ENCODE peak calls at places on chromosomes 6 and 20, in six cellular contexts. S is H1, X is right lobe of liver, D is A549, Y is heart left ventricle, K is GM12892. L is an unnamed sample.

GRCh38 chr6:18119236-18119635 is 3.2 kb downstream of the NHLRC1 start:
- DNase-seq in K (no peak), S (no peak), X (no peak), Y (no peak), D (no peak), L (no peak)

GRCh38 chr6:119128252-119128912 is 49.9 kb upstream of the FAM184A start:
- DNase-seq in S (no peak), X (no peak), D (no peak), K (no peak), Y (no peak), L (no peak)

GRCh38 chr20:1861347-1861987 is 33.7 kb upstream of the SIRPA start:
- DNase-seq in X (no peak), K (no peak), D (no peak), Y (no peak), S (no peak), L (no peak)

GRCh38 chr6:145147559-145147958 is 587.8 kb downstream of the EPM2A start:
- DNase-seq in S (no peak), X (no peak), D (no peak), K (no peak), Y (no peak), L (no peak)

GRCh38 chr6:27178001-27178730 is 69.3 kb upstream of the PRSS16 start:
- DNase-seq in K (no peak), X (peak), S (no peak), D (peak), Y (peak), L (no peak)

GRCh38 chr6:138601128-138601527 is 101.8 kb upstream of the NHSL1 start:
- DNase-seq in Y (no peak), S (no peak), D (no peak), K (no peak), X (no peak), L (no peak)

GRCh38 chr6:130365166-130366010 is 429 bp upstream of the TMEM200A start:
- DNase-seq in K (peak), X (no peak), D (peak), Y (peak), S (peak), L (no peak)

GRCh38 chr6:52341861-52342260 is 20.1 kb upstream of the PAQR8 start:
- DNase-seq in K (no peak), D (no peak), S (no peak), X (no peak), Y (no peak), L (no peak)

GRCh38 chr6:225121-225721 is 67.1 kb upstream of the DUSP22 start:
- DNase-seq in K (no peak), D (no peak), X (no peak), Y (peak), S (no peak), L (no peak)

GRCh38 chr6:12587096-12587495 is 129.5 kb upstream of the PHACTR1 start:
- DNase-seq in S (no peak), Y (no peak), X (no peak), D (no peak), K (no peak), L (no peak)

GRCh38 chr6:106125925-106126435 is 39.8 kb downstream of the PRDM1 start:
- DNase-seq in K (no peak), Y (no peak), S (no peak), X (no peak), D (no peak), L (no peak)

GRCh38 chr20:19022118-19022575 is 190.3 kb upstream of the SLC24A3 start:
- DNase-seq in D (no peak), Y (no peak), K (no peak), X (no peak), S (peak), L (no peak)

GRCh38 chr6:42710316-42710715 is 12.1 kb downstream of the PRPH2 start:
- DNase-seq in D (no peak), X (no peak), S (no peak), K (no peak), Y (no peak), L (no peak)

GRCh38 chr6:56491606-56492328 is 150.9 kb downstream of the DST start:
- DNase-seq in Y (peak), S (no peak), D (no peak), K (no peak), X (no peak), L (no peak)

GRCh38 chr6:69427882-69428281 is 368.9 kb downstream of the LMBRD1 start:
- DNase-seq in X (no peak), D (no peak), K (no peak), S (no peak), Y (no peak), L (no peak)

GRCh38 chr6:1424306-1424927 is 35.0 kb downstream of the FOXF2 start:
- DNase-seq in Y (no peak), K (peak), S (peak), X (peak), D (peak), L (peak)

GRCh38 chr6:72425003-72425681 is 196.7 kb upstream of the KCNQ5 start:
- DNase-seq in X (no peak), Y (no peak), K (no peak), S (no peak), D (no peak), L (no peak)

GRCh38 chr20:62885808-62886708 is 24.4 kb upstream of the TCFL5 start:
- DNase-seq in K (no peak), Y (no peak), D (no peak), S (no peak), X (no peak), L (no peak)

GRCh38 chr20:31568773-31569162 is 36.3 kb upstream of the ID1 start:
- DNase-seq in X (no peak), K (no peak), Y (no peak), S (peak), D (no peak), L (no peak)

GRCh38 chr20:51513545-51513944 is 29.0 kb downstream of the NFATC2 start:
- DNase-seq in X (no peak), D (no peak), K (no peak), Y (no peak), S (no peak), L (no peak)

GRCh38 chr6:44512868-44513641 is 125.5 kb downstream of the CDC5L start:
- DNase-seq in K (no peak), S (peak), D (no peak), X (no peak), Y (no peak), L (no peak)

GRCh38 chr6:28653876-28654275 is 128.2 kb downstream of the GPX5 start:
- DNase-seq in K (no peak), S (no peak), D (no peak), X (no peak), Y (no peak), L (no peak)

GRCh38 chr6:39517763-39518162 is 195.3 kb upstream of the KCNK16 start:
- DNase-seq in D (no peak), K (no peak), S (no peak), Y (no peak), X (no peak), L (no peak)

GRCh38 chr6:3211681-3212080 is 15.8 kb downstream of the TUBB2B start:
- DNase-seq in S (no peak), Y (no peak), K (no peak), D (no peak), X (no peak), L (peak)

GRCh38 chr20:32969356-32970114 is 34.7 kb downstream of the SUN5 start:
- DNase-seq in Y (peak), S (peak), K (no peak), D (no peak), X (no peak), L (no peak)

GRCh38 chr6:147711511-147711910 is 203.0 kb downstream of the SAMD5 start:
- DNase-seq in D (no peak), K (no peak), X (no peak), S (no peak), Y (no peak), L (no peak)

GRCh38 chr20:62316331-62317166 is 13.8 kb downstream of the ADRM1 start:
- DNase-seq in Y (no peak), K (no peak), X (no peak), D (no peak), S (no peak), L (no peak)

GRCh38 chr20:9903048-9903651 is 64.3 kb upstream of the PAK5 start:
- DNase-seq in S (peak), K (no peak), Y (no peak), D (peak), X (no peak), L (no peak)

GRCh38 chr6:64439274-64439673 is 803.7 kb downstream of the PHF3 start:
- DNase-seq in Y (no peak), D (no peak), S (no peak), K (no peak), X (no peak), L (no peak)

GRCh38 chr20:24766826-24767622 is 182.0 kb upstream of the CST7 start:
- DNase-seq in S (no peak), D (no peak), Y (no peak), X (peak), K (no peak), L (no peak)

GRCh38 chr6:83215131-83216047 is 22.2 kb downstream of the RWDD2A start:
- DNase-seq in D (peak), S (no peak), Y (peak), K (no peak), X (peak), L (no peak)

GRCh38 chr20:41248371-41249024 is 69.0 kb downstream of the ZHX3 start:
- DNase-seq in D (no peak), X (peak), K (no peak), S (no peak), Y (peak), L (no peak)

GRCh38 chr6:169520104-169520503 is 181.7 kb downstream of the WDR27 start:
- DNase-seq in S (no peak), Y (no peak), X (no peak), K (no peak), D (no peak), L (no peak)

GRCh38 chr6:151196571-151196970 is 43.2 kb upstream of the AKAP12 start:
- DNase-seq in S (no peak), Y (peak), X (no peak), D (no peak), K (no peak), L (no peak)

GRCh38 chr6:35687658-35688604 is 784 bp downstream of the FKBP5 start:
- DNase-seq in X (peak), K (peak), D (peak), S (peak), Y (peak), L (peak)

GRCh38 chr20:31566332-31566657 is 38.8 kb upstream of the ID1 start:
- DNase-seq in D (no peak), K (no peak), X (no peak), S (no peak), Y (no peak), L (no peak)

DNA sequence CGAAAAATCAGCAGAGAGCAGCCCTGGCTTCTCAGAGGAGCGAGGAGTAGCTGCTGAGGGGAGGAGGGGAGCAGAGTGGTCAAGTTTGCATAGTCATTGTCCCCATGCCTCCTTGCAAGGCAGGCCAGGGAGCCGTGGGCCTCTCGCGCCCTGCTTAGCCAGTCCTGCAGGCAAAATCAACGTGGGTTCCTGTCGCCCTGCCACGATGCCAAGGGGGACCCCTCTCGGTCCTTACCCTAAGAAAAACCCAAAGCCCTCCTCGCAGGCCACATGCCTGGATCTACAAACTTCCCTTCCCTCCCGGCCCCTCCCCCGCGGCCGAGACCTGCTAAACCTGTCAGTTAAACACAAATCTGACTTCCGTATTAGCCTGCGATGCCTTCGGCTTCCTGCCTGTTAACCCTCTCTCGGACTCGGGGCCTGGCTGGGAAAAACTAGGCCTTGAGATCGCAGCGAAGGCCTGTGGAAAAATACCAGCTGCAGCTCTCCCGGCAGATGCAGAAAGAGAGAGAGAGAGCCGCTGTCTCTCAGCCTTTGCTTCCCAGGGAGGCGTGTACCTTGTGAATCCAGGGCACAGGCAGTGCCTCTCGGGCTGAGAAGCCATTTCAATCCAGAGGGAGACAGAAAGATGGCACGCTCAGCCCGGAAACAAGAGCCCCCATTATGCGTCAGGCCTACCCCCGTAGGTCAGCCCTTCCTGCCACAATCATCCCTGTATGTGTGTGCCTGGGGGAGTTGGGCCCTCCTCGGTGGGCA is 975 bp upstream of the ZMYND8 start:
- DNase-seq in X (peak), D (peak), Y (peak), K (peak), S (peak), L (peak)
- TF ChIP-seq POLR2A in X (peak), D (peak), Y (no peak), K (peak), S (peak), L (peak)

DNA sequence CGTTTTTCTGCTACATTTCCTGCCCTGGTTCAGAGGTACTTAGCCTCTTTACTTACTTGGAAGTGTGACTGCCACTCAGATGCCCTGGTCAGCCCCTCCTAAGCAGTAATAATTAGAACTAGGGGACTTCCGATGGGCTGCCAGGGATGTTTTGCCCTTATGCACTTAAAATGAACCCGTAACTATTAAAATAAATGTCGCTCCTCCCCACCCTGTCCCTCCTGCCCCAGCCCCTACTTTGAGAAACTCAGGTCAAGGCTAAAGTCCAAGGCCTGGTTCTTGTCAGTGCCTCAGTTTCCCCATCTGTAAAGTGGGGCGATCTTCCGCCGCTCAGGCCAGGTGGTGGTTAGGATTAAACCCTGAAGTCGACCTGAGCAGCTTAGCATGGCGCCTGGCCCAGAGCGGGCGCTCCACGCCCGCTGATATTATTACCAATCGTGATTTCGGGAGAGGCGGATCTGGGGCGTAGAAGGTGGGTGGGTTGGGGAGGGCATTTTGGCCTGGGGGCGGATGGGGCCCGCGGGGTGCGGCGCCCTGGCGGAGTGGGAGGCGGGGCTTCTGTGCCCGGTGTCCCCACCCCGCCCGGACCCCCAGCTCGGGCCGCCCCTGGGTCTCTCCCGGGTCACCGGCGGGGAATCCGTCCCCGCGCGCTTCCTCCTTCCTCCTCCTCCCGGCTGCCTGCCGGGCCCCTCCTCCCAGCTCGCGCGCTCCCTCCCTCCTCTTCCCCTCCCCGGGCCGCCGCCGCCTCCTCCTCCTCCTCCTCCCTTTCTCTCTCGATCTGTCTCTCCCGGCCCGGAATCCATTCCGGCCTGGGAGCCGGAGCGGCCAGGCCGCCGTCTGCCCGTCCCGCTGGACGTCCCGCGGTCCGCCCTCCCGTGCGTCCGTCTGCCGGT is at the start of gene SRC:
- DNase-seq in D (peak), Y (peak), K (peak), S (peak), X (peak), L (peak)
- TF ChIP-seq POLR2A in D (peak), Y (no peak), K (peak), S (no peak), X (peak), L (peak)

DNA sequence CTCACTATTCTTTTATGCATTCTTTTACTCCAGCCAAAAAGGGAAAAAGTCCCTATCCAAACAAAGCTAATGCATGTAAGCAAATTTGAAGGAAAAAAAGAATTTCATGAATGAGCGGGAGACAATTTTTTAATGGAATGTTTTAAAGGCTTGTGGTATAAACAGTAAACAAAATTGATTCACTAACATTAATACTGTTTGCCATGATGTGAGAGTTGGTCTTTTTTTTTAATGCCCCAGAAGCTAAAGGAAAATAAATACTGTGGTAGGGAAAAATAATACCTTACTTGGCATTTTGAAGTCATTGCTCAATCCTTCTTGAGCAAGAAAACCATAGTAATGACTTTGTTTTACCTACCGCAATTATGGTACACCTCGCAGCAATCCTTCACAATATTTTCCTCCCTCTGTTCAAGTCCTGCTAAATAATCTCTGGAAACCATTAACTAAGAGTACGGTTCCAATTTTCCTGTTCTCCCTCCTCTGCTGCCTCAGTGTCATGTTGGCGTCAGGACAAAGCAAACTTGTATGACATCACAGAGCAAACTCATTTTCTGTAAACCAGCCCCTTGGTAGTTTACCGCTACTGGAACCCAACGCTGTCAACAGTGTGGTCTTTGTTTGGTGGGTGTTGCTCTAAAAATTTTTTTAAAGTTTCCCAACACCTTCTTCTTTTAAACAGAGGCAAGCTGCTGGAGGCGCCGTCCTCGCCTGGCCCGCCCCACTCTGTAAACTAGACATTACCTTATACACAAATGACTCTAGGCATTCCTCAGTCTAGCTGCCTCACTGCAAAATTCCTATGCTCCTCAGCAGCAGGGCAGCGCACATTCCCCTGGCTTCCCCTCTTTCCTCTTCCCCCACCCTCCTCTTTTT is 78.8 kb downstream of the BACH2 start:
- DNase-seq in Y (no peak), D (peak), K (no peak), S (peak), X (peak), L (no peak)
- TF ChIP-seq POLR2A in Y (no peak), D (no peak), K (no peak), S (no peak), X (no peak), L (no peak)

GRCh38 chr6:163414367-163415175 is at the start of gene QKI:
- DNase-seq in K (peak), Y (peak), X (peak), D (no peak), S (peak), L (no peak)
- TF ChIP-seq POLR2A in K (peak), Y (peak), X (peak), D (peak), S (peak), L (peak)

GRCh38 chr6:7561153-7561964 is 19.9 kb downstream of the DSP start:
- DNase-seq in S (no peak), D (no peak), Y (no peak), K (no peak), X (peak), L (no peak)
- TF ChIP-seq POLR2A in S (no peak), D (no peak), Y (no peak), K (no peak), X (peak), L (no peak)

L was measured in H54.